ENCODE peak calls at places on chromosomes 16 and 17, in six cellular contexts. Z is breast epithelium, F is HCT116, R is spleen, U is testis, P is uterus. C is an unnamed sample.

GRCh38 chr17:77400445-77400870 is 259.7 kb downstream of the SEC14L1 start:
- DNase-seq in Z (no peak), U (no peak), R (peak; percentile 92), F (no peak), P (no peak), C (no peak)

GRCh38 chr16:3175157-3176153 is 12.5 kb upstream of the OR1F1 start:
- DNase-seq in R (peak; percentile 51), U (no peak), F (peak; percentile 80), Z (no peak), P (no peak), C (no peak)

GRCh38 chr16:83113317-83113716 is 486.5 kb downstream of the CDH13 start:
- DNase-seq in U (peak; percentile 72), P (no peak), Z (no peak), F (no peak), R (no peak), C (peak; percentile 49)

GRCh38 chr16:15422222-15422621 is 12.2 kb upstream of the BMERB1 start:
- DNase-seq in U (no peak), Z (no peak), P (no peak), F (no peak), R (no peak), C (no peak)

GRCh38 chr17:1545618-1546017 is 17.0 kb downstream of the PITPNA start:
- DNase-seq in F (no peak), U (no peak), P (no peak), R (no peak), Z (peak; percentile 78), C (no peak)

GRCh38 chr17:81667754-81668153 is 1.2 kb downstream of the CCDC137 start:
- DNase-seq in U (no peak), R (no peak), P (no peak), Z (no peak), F (no peak), C (no peak)

GRCh38 chr16:12436201-12436657 is 367.5 kb downstream of the CPPED1 start:
- DNase-seq in F (no peak), P (no peak), U (no peak), R (no peak), Z (no peak), C (peak; percentile 87)

GRCh38 chr17:31532161-31532515 is 140.7 kb downstream of the RAB11FIP4 start:
- DNase-seq in U (no peak), Z (no peak), F (no peak), P (no peak), R (peak; percentile 54), C (no peak)

GRCh38 chr17:48610282-48611211 is at the start of gene HOXB7:
- DNase-seq in R (peak; percentile 85), F (no peak), U (peak; percentile 68), P (peak; percentile 72), Z (no peak), C (no peak)

GRCh38 chr17:15349119-15349518 is 7.7 kb upstream of the TEKT3 start:
- DNase-seq in Z (no peak), P (no peak), F (no peak), U (no peak), R (no peak), C (no peak)

GRCh38 chr17:80968602-80969029 is 23.0 kb upstream of the CHMP6 start:
- DNase-seq in R (peak; percentile 88), F (no peak), P (peak; percentile 64), U (peak; percentile 71), Z (no peak), C (no peak)

GRCh38 chr17:18186271-18186982 is 2.8 kb downstream of the ALKBH5 start:
- DNase-seq in R (no peak), Z (peak; percentile 32), U (no peak), F (no peak), P (peak; percentile 60), C (no peak)

GRCh38 chr17:44385287-44386181 is 3.9 kb downstream of the ITGA2B start:
- DNase-seq in P (peak; percentile 89), U (peak; percentile 86), R (peak; percentile 88), Z (peak; percentile 57), F (peak; percentile 61), C (peak; percentile 90)

GRCh38 chr17:82548681-82549303 is 29.3 kb downstream of the FOXK2 start:
- DNase-seq in U (peak; percentile 56), F (no peak), P (peak; percentile 47), R (no peak), Z (no peak), C (peak; percentile 63)

GRCh38 chr17:79109584-79109983 is 35.0 kb downstream of the ENGASE start:
- DNase-seq in Z (no peak), P (no peak), R (no peak), F (no peak), U (no peak), C (no peak)

GRCh38 chr17:17041018-17041521 is 1.2 kb upstream of the MPRIP start:
- DNase-seq in F (no peak), Z (no peak), P (no peak), R (peak; percentile 73), U (peak; percentile 43), C (no peak)

GRCh38 chr17:33234930-33235685 is 58.0 kb downstream of the ASIC2 start:
- DNase-seq in Z (peak; percentile 74), R (no peak), U (peak; percentile 81), F (no peak), P (peak; percentile 77), C (peak; percentile 14)

GRCh38 chr17:14793237-14793636 is 471.9 kb downstream of the PMP22 start:
- DNase-seq in U (no peak), P (no peak), Z (no peak), R (no peak), F (no peak), C (no peak)

GRCh38 chr17:59154335-59154720 is 658 bp downstream of the SKA2 start:
- DNase-seq in Z (peak; percentile 26), U (peak; percentile 57), R (peak; percentile 86), F (no peak), P (peak; percentile 33), C (peak; percentile 50)

GRCh38 chr17:64245218-64246145 is 17.6 kb downstream of the TEX2 start:
- DNase-seq in R (no peak), U (no peak), P (no peak), F (no peak), Z (no peak), C (no peak)

GRCh38 chr16:83965444-83966152 is 2.4 kb upstream of the NECAB2 start:
- DNase-seq in F (no peak), U (no peak), R (no peak), Z (no peak), P (no peak), C (no peak)

GRCh38 chr17:17141860-17142552 is 64.1 kb downstream of the PLD6 start:
- DNase-seq in P (peak; percentile 37), R (no peak), Z (peak; percentile 39), F (no peak), U (peak; percentile 70), C (peak; percentile 39)

GRCh38 chr17:64216030-64216384 is 47.1 kb downstream of the TEX2 start:
- DNase-seq in R (no peak), F (no peak), Z (no peak), P (no peak), U (no peak), C (no peak)

DNA sequence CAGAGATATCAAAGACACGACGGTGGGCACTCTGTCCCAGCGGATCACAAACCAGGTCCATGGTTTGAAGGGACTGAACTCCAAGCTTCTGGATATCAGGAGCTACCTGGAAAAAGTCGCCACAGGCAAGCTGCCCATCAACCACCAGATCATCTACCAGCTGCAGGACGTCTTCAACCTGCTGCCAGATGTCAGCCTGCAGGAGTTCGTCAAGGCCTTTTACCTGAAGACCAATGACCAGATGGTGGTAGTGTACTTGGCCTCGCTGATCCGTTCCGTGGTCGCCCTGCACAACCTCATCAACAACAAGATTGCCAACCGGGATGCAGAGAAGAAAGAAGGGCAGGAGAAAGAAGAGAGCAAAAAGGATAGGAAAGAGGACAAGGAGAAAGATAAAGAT is 8.7 kb downstream of the PSMD7 start:
- DNase-seq in R (no peak), Z (no peak), U (no peak), F (no peak), P (no peak), C (no peak)
- TF ChIP-seq POLR2A in R (no peak), Z (no peak), U (no peak), F (no peak), P (no peak), C (no peak)

GRCh38 chr16:89052191-89052787 is 41.4 kb upstream of the ACSF3 start:
- DNase-seq in R (peak; percentile 68), F (no peak), P (no peak), U (no peak), Z (peak; percentile 53), C (no peak)
- H3K27ac ChIP-seq in R (no peak overlapping the region), F (peak overlapping the region; percentile 66), P (no peak overlapping the region), U (no peak overlapping the region), Z (peak overlapping the region; percentile 58), C (no peak overlapping the region)

DNA sequence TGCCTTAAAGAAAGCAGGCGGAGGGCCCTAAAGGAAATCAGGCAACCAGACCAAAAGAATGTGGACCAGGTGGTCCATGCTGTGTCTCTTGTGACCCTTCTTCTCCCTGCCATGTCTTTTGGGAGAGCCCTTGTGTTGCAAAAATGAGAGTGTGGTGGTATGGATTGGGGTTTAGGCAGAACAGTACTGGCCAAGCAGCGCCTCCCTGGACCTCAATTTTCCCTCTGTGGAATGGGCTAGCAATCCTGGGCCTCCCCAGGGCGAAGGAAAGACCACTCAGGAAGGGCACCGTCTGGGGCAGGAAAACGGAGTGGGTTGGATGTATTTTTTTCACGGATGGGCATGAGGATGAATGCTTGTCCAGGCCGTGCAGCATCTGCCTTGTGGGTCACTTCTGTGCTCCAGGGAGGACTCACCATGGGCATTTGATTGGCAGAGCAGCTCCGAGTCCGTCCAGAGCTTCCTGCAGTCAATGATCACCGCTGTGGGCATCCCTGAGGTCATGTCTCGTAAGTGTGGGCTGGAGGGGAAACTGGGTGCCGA is 7.6 kb upstream of the NLRC5 start:
- DNase-seq in U (no peak), P (no peak), R (peak; percentile 59), Z (no peak), F (no peak), C (no peak)
- H3K4me1 ChIP-seq in U (no peaks in the 10 kb centered on the region), P (no peaks in the 10 kb centered on the region), R (peaks cover 99% of the 10 kb centered on the region), Z (no peaks in the 10 kb centered on the region), F (peaks cover 32% of the 10 kb centered on the region), C (no peaks in the 10 kb centered on the region)

GRCh38 chr17:7179317-7180254 is at the start of gene ASGR1:
- DNase-seq in U (no peak), F (no peak), P (no peak), R (no peak), Z (no peak), C (no peak)

GRCh38 chr17:7186241-7186640 is 7.1 kb upstream of the ASGR1 start:
- DNase-seq in R (no peak), U (no peak), P (no peak), F (no peak), Z (no peak), C (no peak)

GRCh38 chr17:7184647-7185046 is 5.5 kb upstream of the ASGR1 start:
- DNase-seq in F (no peak), U (no peak), P (no peak), Z (no peak), R (no peak), C (no peak)

GRCh38 chr17:7184091-7184488 is 4.9 kb upstream of the ASGR1 start:
- DNase-seq in U (no peak), R (no peak), P (no peak), Z (no peak), F (no peak), C (peak; percentile 53)

DNA sequence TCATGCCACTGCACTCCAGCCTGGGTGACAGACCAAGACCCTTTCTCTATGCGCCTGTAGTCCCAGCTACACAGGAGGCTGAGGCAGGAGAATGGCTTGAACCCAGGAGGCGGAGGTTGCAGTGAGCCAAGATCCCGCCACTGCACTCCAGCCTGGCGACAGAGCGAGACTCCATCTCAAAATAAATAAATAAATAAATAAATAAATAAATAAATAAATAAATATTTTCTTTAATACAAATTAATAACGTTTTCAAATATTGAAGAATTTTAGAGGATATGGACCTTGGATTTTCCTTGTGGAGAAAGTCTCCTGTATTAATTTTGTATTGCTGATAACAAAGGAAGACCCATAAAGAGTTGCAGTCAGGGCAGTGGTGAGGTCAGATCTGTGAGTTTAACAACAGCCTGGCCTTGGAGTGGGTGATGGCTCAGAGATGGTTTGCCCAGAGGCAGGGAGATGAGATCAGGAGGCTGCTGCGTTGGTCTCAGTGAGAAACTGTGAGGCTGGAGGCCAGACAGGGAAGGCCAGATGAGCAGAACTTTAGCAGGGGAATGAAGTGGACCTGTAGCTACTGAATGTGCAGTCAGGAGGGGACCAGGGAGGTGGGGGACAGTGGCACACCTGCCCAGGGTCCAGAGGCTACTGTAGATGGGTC is 4.4 kb upstream of the ASGR1 start:
- DNase-seq in U (no peak), R (no peak), P (no peak), F (no peak), Z (no peak), C (no peak)
- TF ChIP-seq POLR2A in U (no peak), R (no peak), P (no peak), F (no peak), Z (no peak), C (no peak)

C was measured in thyroid gland.